ENCODE peak calls at places on chromosomes 2 and 18, in ten cellular contexts. One of them, this sample, is unnamed.

GRCh38 chr2:230919240-230919639 is 5.8 kb downstream of the GPR55 start:
- DNase-seq in stimulated activated CD4-positive, alpha-beta T cell treated with anti-CD3 and anti-CD28 coated beads, TNF-alpha, amount 100 ng/mL, for 1 hour: no peak
- DNase-seq in activated CD4-positive, alpha-beta T cell treated with anti-CD3 and anti-CD28 coated beads, Interleukin-2, amount 50 U/mL, for 4 hours: no peak
- DNase-seq in anterior cingulate cortex: no peak
- DNase-seq in lower leg skin: no peak
- DNase-seq in left lobe of liver: no peak
- DNase-seq in HEK293T: no peak
- DNase-seq in SW480: no peak
- DNase-seq in posterior vena cava: no peak
- DNase-seq in CD8-positive, alpha-beta T cell: no peak
- DNase-seq in this sample: no peak

GRCh38 chr2:214127178-214127970 is 283.5 kb upstream of the VWC2L start:
- DNase-seq in stimulated activated CD4-positive, alpha-beta T cell treated with anti-CD3 and anti-CD28 coated beads, TNF-alpha, amount 100 ng/mL, for 1 hour: no peak
- DNase-seq in activated CD4-positive, alpha-beta T cell treated with anti-CD3 and anti-CD28 coated beads, Interleukin-2, amount 50 U/mL, for 4 hours: no peak
- DNase-seq in anterior cingulate cortex: no peak
- DNase-seq in lower leg skin: peak
- DNase-seq in left lobe of liver: no peak
- DNase-seq in HEK293T: no peak
- DNase-seq in SW480: no peak
- DNase-seq in posterior vena cava: peak
- DNase-seq in CD8-positive, alpha-beta T cell: no peak
- DNase-seq in this sample: no peak

GRCh38 chr2:164831180-164831579 is 10.4 kb downstream of the COBLL1 start:
- DNase-seq in stimulated activated CD4-positive, alpha-beta T cell treated with anti-CD3 and anti-CD28 coated beads, TNF-alpha, amount 100 ng/mL, for 1 hour: no peak
- DNase-seq in activated CD4-positive, alpha-beta T cell treated with anti-CD3 and anti-CD28 coated beads, Interleukin-2, amount 50 U/mL, for 4 hours: no peak
- DNase-seq in anterior cingulate cortex: no peak
- DNase-seq in lower leg skin: no peak
- DNase-seq in left lobe of liver: no peak
- DNase-seq in HEK293T: no peak
- DNase-seq in SW480: no peak
- DNase-seq in posterior vena cava: no peak
- DNase-seq in CD8-positive, alpha-beta T cell: no peak
- DNase-seq in this sample: no peak

GRCh38 chr2:15506231-15506819 is 54.8 kb downstream of the NBAS start:
- DNase-seq in stimulated activated CD4-positive, alpha-beta T cell treated with anti-CD3 and anti-CD28 coated beads, TNF-alpha, amount 100 ng/mL, for 1 hour: no peak
- DNase-seq in activated CD4-positive, alpha-beta T cell treated with anti-CD3 and anti-CD28 coated beads, Interleukin-2, amount 50 U/mL, for 4 hours: no peak
- DNase-seq in anterior cingulate cortex: no peak
- DNase-seq in lower leg skin: no peak
- DNase-seq in left lobe of liver: no peak
- DNase-seq in HEK293T: no peak
- DNase-seq in SW480: no peak
- DNase-seq in posterior vena cava: no peak
- DNase-seq in CD8-positive, alpha-beta T cell: no peak
- DNase-seq in this sample: no peak

GRCh38 chr2:199798881-199799580 is 52.0 kb downstream of the FTCDNL1 start:
- DNase-seq in stimulated activated CD4-positive, alpha-beta T cell treated with anti-CD3 and anti-CD28 coated beads, TNF-alpha, amount 100 ng/mL, for 1 hour: no peak
- DNase-seq in activated CD4-positive, alpha-beta T cell treated with anti-CD3 and anti-CD28 coated beads, Interleukin-2, amount 50 U/mL, for 4 hours: no peak
- DNase-seq in anterior cingulate cortex: peak
- DNase-seq in lower leg skin: no peak
- DNase-seq in left lobe of liver: no peak
- DNase-seq in HEK293T: no peak
- DNase-seq in SW480: no peak
- DNase-seq in posterior vena cava: no peak
- DNase-seq in CD8-positive, alpha-beta T cell: no peak
- DNase-seq in this sample: no peak

GRCh38 chr2:58484629-58485028 is 243.5 kb upstream of the FANCL start:
- DNase-seq in stimulated activated CD4-positive, alpha-beta T cell treated with anti-CD3 and anti-CD28 coated beads, TNF-alpha, amount 100 ng/mL, for 1 hour: no peak
- DNase-seq in activated CD4-positive, alpha-beta T cell treated with anti-CD3 and anti-CD28 coated beads, Interleukin-2, amount 50 U/mL, for 4 hours: no peak
- DNase-seq in anterior cingulate cortex: no peak
- DNase-seq in lower leg skin: no peak
- DNase-seq in left lobe of liver: no peak
- DNase-seq in HEK293T: no peak
- DNase-seq in SW480: no peak
- DNase-seq in posterior vena cava: no peak
- DNase-seq in CD8-positive, alpha-beta T cell: no peak
- DNase-seq in this sample: no peak

GRCh38 chr18:10006261-10006903 is 92.6 kb downstream of the VAPA start:
- DNase-seq in stimulated activated CD4-positive, alpha-beta T cell treated with anti-CD3 and anti-CD28 coated beads, TNF-alpha, amount 100 ng/mL, for 1 hour: no peak
- DNase-seq in activated CD4-positive, alpha-beta T cell treated with anti-CD3 and anti-CD28 coated beads, Interleukin-2, amount 50 U/mL, for 4 hours: no peak
- DNase-seq in anterior cingulate cortex: no peak
- DNase-seq in lower leg skin: peak
- DNase-seq in left lobe of liver: peak
- DNase-seq in HEK293T: no peak
- DNase-seq in SW480: peak
- DNase-seq in posterior vena cava: no peak
- DNase-seq in CD8-positive, alpha-beta T cell: no peak
- DNase-seq in this sample: no peak

GRCh38 chr2:112032615-112033457 is 22.2 kb upstream of the TMEM87B start:
- DNase-seq in stimulated activated CD4-positive, alpha-beta T cell treated with anti-CD3 and anti-CD28 coated beads, TNF-alpha, amount 100 ng/mL, for 1 hour: no peak
- DNase-seq in activated CD4-positive, alpha-beta T cell treated with anti-CD3 and anti-CD28 coated beads, Interleukin-2, amount 50 U/mL, for 4 hours: no peak
- DNase-seq in anterior cingulate cortex: no peak
- DNase-seq in lower leg skin: no peak
- DNase-seq in left lobe of liver: no peak
- DNase-seq in HEK293T: no peak
- DNase-seq in SW480: no peak
- DNase-seq in posterior vena cava: no peak
- DNase-seq in CD8-positive, alpha-beta T cell: no peak
- DNase-seq in this sample: no peak

GRCh38 chr18:44884446-44884845 is 203.8 kb downstream of the SETBP1 start:
- DNase-seq in stimulated activated CD4-positive, alpha-beta T cell treated with anti-CD3 and anti-CD28 coated beads, TNF-alpha, amount 100 ng/mL, for 1 hour: no peak
- DNase-seq in activated CD4-positive, alpha-beta T cell treated with anti-CD3 and anti-CD28 coated beads, Interleukin-2, amount 50 U/mL, for 4 hours: no peak
- DNase-seq in anterior cingulate cortex: no peak
- DNase-seq in lower leg skin: no peak
- DNase-seq in left lobe of liver: no peak
- DNase-seq in HEK293T: no peak
- DNase-seq in SW480: no peak
- DNase-seq in posterior vena cava: no peak
- DNase-seq in CD8-positive, alpha-beta T cell: no peak
- DNase-seq in this sample: no peak

GRCh38 chr2:237312021-237312755 is 101.8 kb downstream of the COL6A3 start:
- DNase-seq in stimulated activated CD4-positive, alpha-beta T cell treated with anti-CD3 and anti-CD28 coated beads, TNF-alpha, amount 100 ng/mL, for 1 hour: no peak
- DNase-seq in activated CD4-positive, alpha-beta T cell treated with anti-CD3 and anti-CD28 coated beads, Interleukin-2, amount 50 U/mL, for 4 hours: no peak
- DNase-seq in anterior cingulate cortex: no peak
- DNase-seq in lower leg skin: no peak
- DNase-seq in left lobe of liver: no peak
- DNase-seq in HEK293T: no peak
- DNase-seq in SW480: no peak
- DNase-seq in posterior vena cava: peak
- DNase-seq in CD8-positive, alpha-beta T cell: no peak
- DNase-seq in this sample: no peak

GRCh38 chr2:60880633-60880987 is 764 bp upstream of the REL start:
- DNase-seq in stimulated activated CD4-positive, alpha-beta T cell treated with anti-CD3 and anti-CD28 coated beads, TNF-alpha, amount 100 ng/mL, for 1 hour: no peak
- DNase-seq in activated CD4-positive, alpha-beta T cell treated with anti-CD3 and anti-CD28 coated beads, Interleukin-2, amount 50 U/mL, for 4 hours: no peak
- DNase-seq in anterior cingulate cortex: no peak
- DNase-seq in lower leg skin: no peak
- DNase-seq in left lobe of liver: no peak
- DNase-seq in HEK293T: no peak
- DNase-seq in SW480: no peak
- DNase-seq in posterior vena cava: no peak
- DNase-seq in CD8-positive, alpha-beta T cell: no peak
- DNase-seq in this sample: no peak

GRCh38 chr18:59416818-59417217 is 57.8 kb upstream of the LMAN1 start:
- DNase-seq in stimulated activated CD4-positive, alpha-beta T cell treated with anti-CD3 and anti-CD28 coated beads, TNF-alpha, amount 100 ng/mL, for 1 hour: no peak
- DNase-seq in activated CD4-positive, alpha-beta T cell treated with anti-CD3 and anti-CD28 coated beads, Interleukin-2, amount 50 U/mL, for 4 hours: no peak
- DNase-seq in anterior cingulate cortex: no peak
- DNase-seq in lower leg skin: no peak
- DNase-seq in left lobe of liver: no peak
- DNase-seq in HEK293T: no peak
- DNase-seq in SW480: no peak
- DNase-seq in posterior vena cava: no peak
- DNase-seq in CD8-positive, alpha-beta T cell: no peak
- DNase-seq in this sample: no peak